ENCODE peak calls at places on chromosome 11, in nine cellular contexts. D, W, C, E, Q, T, B, U and R are unnamed samples.

GRCh38 chr11:76391039-76391438 is 9.9 kb downstream of the GVQW3 start:
- DNase-seq in U (no peak), D (no peak), C (no peak), Q (peak), T (peak), B (no peak), W (no peak), E (no peak), R (no peak)

GRCh38 chr11:27902981-27903624 is 202.8 kb upstream of the BDNF start:
- DNase-seq in Q (no peak), T (no peak), B (no peak), U (no peak), D (no peak), E (no peak), C (peak), W (no peak), R (no peak)

GRCh38 chr11:114285599-114285998 is 10.6 kb upstream of the NNMT start:
- DNase-seq in U (no peak), C (no peak), Q (no peak), W (no peak), E (peak), D (no peak), B (no peak), T (no peak), R (no peak)

GRCh38 chr11:123543796-123544195 is 110.6 kb downstream of the SCN3B start:
- DNase-seq in Q (peak), W (no peak), T (no peak), B (no peak), E (no peak), U (no peak), D (no peak), C (peak), R (no peak)

GRCh38 chr11:65928667-65929066 is 9.4 kb downstream of the DRAP1 start:
- DNase-seq in U (no peak), C (no peak), W (no peak), Q (no peak), D (no peak), T (no peak), B (no peak), E (no peak), R (no peak)

GRCh38 chr11:102788334-102789035 is 8.1 kb upstream of the MMP10 start:
- DNase-seq in T (no peak), U (no peak), C (peak), D (no peak), B (no peak), W (no peak), E (no peak), Q (no peak), R (no peak)

GRCh38 chr11:102081313-102081712 is 28.9 kb upstream of the YAP1 start:
- DNase-seq in C (no peak), U (no peak), B (no peak), W (no peak), Q (no peak), E (no peak), D (no peak), T (no peak), R (no peak)

GRCh38 chr11:124199702-124200101 is 16.6 kb downstream of the OR10D3 start:
- DNase-seq in C (no peak), D (no peak), U (no peak), T (no peak), W (no peak), E (no peak), Q (no peak), B (no peak), R (no peak)

GRCh38 chr11:118287006-118287405 is 17.5 kb upstream of the CD3E start:
- DNase-seq in D (no peak), C (no peak), U (no peak), B (no peak), E (no peak), W (no peak), Q (no peak), T (no peak), R (no peak)

GRCh38 chr11:123391646-123392348 is 38.3 kb upstream of the GRAMD1B start:
- DNase-seq in T (no peak), U (no peak), B (no peak), E (no peak), Q (no peak), D (no peak), C (no peak), W (no peak), R (no peak)

GRCh38 chr11:28911829-28912228 is 803.6 kb downstream of the METTL15 start:
- DNase-seq in C (no peak), U (no peak), Q (no peak), T (no peak), E (no peak), W (no peak), B (no peak), D (no peak), R (no peak)

GRCh38 chr11:64211181-64211872 is 4.8 kb downstream of the FERMT3 start:
- DNase-seq in W (no peak), T (no peak), B (no peak), C (no peak), U (no peak), D (no peak), E (no peak), Q (no peak), R (no peak)

GRCh38 chr11:64564947-64565889 is 25.8 kb upstream of the SLC22A12 start:
- DNase-seq in Q (no peak), U (no peak), E (no peak), D (no peak), B (no peak), C (no peak), T (no peak), W (no peak), R (no peak)

GRCh38 chr11:126337472-126338241 is 17.8 kb upstream of the ST3GAL4 start:
- DNase-seq in B (no peak), D (no peak), W (no peak), U (no peak), E (no peak), Q (no peak), C (no peak), T (no peak), R (no peak)

GRCh38 chr11:351411-351810 is 17.9 kb upstream of the B4GALNT4 start:
- DNase-seq in E (no peak), U (no peak), C (no peak), D (no peak), Q (no peak), T (no peak), W (no peak), B (no peak), R (no peak)

GRCh38 chr11:118838905-118839553 is 44.7 kb upstream of the CXCR5 start:
- DNase-seq in C (no peak), Q (no peak), T (no peak), U (no peak), E (no peak), D (no peak), W (no peak), B (no peak), R (no peak)

GRCh38 chr11:12587333-12587997 is 86.8 kb upstream of the TEAD1 start:
- DNase-seq in Q (peak), U (no peak), C (peak), T (no peak), D (no peak), B (no peak), W (no peak), E (no peak), R (no peak)

GRCh38 chr11:66720223-66720898 is 8.7 kb downstream of the SPTBN2 start:
- DNase-seq in D (peak), B (peak), Q (peak), T (peak), E (no peak), U (peak), C (peak), W (peak), R (no peak)